ENCODE peak calls at places on chromosomes 1 and 21, in six cellular contexts. V, P, X, U, S and C are unnamed samples.

GRCh38 chr1:89955806-89956205 is 39.1 kb upstream of the ZNF326 start:
- DNase-seq in V (no peak), P (no peak), X (no peak), U (no peak), S (no peak), C (no peak)

GRCh38 chr1:178192686-178193085 is 98.8 kb downstream of the RASAL2 start:
- DNase-seq in V (peak), P (peak), X (no peak), U (no peak), S (no peak), C (peak)

GRCh38 chr1:90823686-90824085 is 106.6 kb upstream of the BARHL2 start:
- DNase-seq in V (no peak), P (peak), X (no peak), U (no peak), S (no peak), C (peak)

GRCh38 chr1:56237491-56238064 is 341.8 kb downstream of the PLPP3 start:
- DNase-seq in V (no peak), P (no peak), X (no peak), U (no peak), S (no peak), C (no peak)

GRCh38 chr1:9592510-9593075 is 3.9 kb downstream of the TMEM201 start:
- DNase-seq in V (no peak), P (no peak), X (no peak), U (no peak), S (no peak), C (no peak)

GRCh38 chr1:156897078-156897825 is 3.7 kb downstream of the PEAR1 start:
- DNase-seq in V (no peak), P (peak), X (no peak), U (no peak), S (no peak), C (peak)

GRCh38 chr1:77539510-77540142 is 142.8 kb downstream of the ZZZ3 start:
- DNase-seq in V (no peak), P (peak), X (no peak), U (no peak), S (no peak), C (peak)

GRCh38 chr1:43272161-43272560 is 2.4 kb downstream of the TMEM125 start:
- DNase-seq in V (no peak), P (no peak), X (peak), U (no peak), S (peak), C (no peak)

GRCh38 chr1:241591317-241591716 is 48.9 kb downstream of the CHML start:
- DNase-seq in V (peak), P (peak), X (no peak), U (no peak), S (peak), C (peak)

GRCh38 chr1:1058921-1059493 is 15.1 kb downstream of the RNF223 start:
- DNase-seq in V (peak), P (peak), X (no peak), U (no peak), S (no peak), C (no peak)

GRCh38 chr21:45580576-45581321 is 38.5 kb upstream of the SLC19A1 start:
- DNase-seq in V (no peak), P (no peak), X (peak), U (no peak), S (peak), C (no peak)

GRCh38 chr1:64175639-64176038 is 27.8 kb upstream of the UBE2U start:
- DNase-seq in V (no peak), P (no peak), X (no peak), U (no peak), S (no peak), C (no peak)

GRCh38 chr21:36552458-36552800 is 72.5 kb upstream of the CLDN14 start:
- DNase-seq in V (no peak), P (no peak), X (no peak), U (no peak), S (no peak), C (no peak)

GRCh38 chr1:237562247-237562823 is 328.4 kb downstream of the ZP4 start:
- DNase-seq in V (peak), P (peak), X (no peak), U (no peak), S (no peak), C (peak)

GRCh38 chr1:162215902-162216301 is 146.4 kb downstream of the NOS1AP start:
- DNase-seq in V (no peak), P (no peak), X (no peak), U (no peak), S (no peak), C (no peak)

GRCh38 chr1:77533660-77534295 is 148.7 kb downstream of the ZZZ3 start:
- DNase-seq in V (peak), P (peak), X (no peak), U (no peak), S (no peak), C (peak)

GRCh38 chr1:200351826-200352549 is 57.8 kb downstream of the ZNF281 start:
- DNase-seq in V (peak), P (peak), X (no peak), U (no peak), S (no peak), C (no peak)

GRCh38 chr1:2256430-2257244 is 28.5 kb downstream of the SKI start:
- DNase-seq in V (no peak), P (no peak), X (no peak), U (no peak), S (no peak), C (no peak)

GRCh38 chr1:33375316-33375715 is 54.4 kb upstream of the A3GALT2 start:
- DNase-seq in V (no peak), P (no peak), X (no peak), U (no peak), S (no peak), C (no peak)

GRCh38 chr1:209257454-209257853 is 326.1 kb upstream of the CAMK1G start:
- DNase-seq in V (no peak), P (no peak), X (no peak), U (no peak), S (no peak), C (no peak)

GRCh38 chr1:186282466-186282865 is 92.6 kb downstream of the TPR start:
- DNase-seq in V (no peak), P (no peak), X (no peak), U (no peak), S (no peak), C (no peak)

GRCh38 chr1:183124259-183124658 is 61.8 kb upstream of the LAMC2 start:
- DNase-seq in V (no peak), P (no peak), X (no peak), U (no peak), S (no peak), C (no peak)

GRCh38 chr1:75616436-75617433 is 5.8 kb upstream of the SLC44A5 start:
- DNase-seq in V (peak), P (no peak), X (peak), U (no peak), S (no peak), C (no peak)

GRCh38 chr1:202615501-202616354 is 94.5 kb downstream of the SYT2 start:
- DNase-seq in V (no peak), P (no peak), X (no peak), U (no peak), S (no peak), C (no peak)

GRCh38 chr1:227453962-227454361 is 109.4 kb upstream of the ZNF678 start:
- DNase-seq in V (no peak), P (no peak), X (no peak), U (no peak), S (no peak), C (no peak)

GRCh38 chr1:74690909-74691308 is 17.3 kb upstream of the ERICH3 start:
- DNase-seq in V (no peak), P (no peak), X (no peak), U (no peak), S (no peak), C (no peak)

GRCh38 chr1:98048234-98048633 is 127.4 kb upstream of the DPYD start:
- DNase-seq in V (peak), P (peak), X (peak), U (no peak), S (peak), C (peak)

GRCh38 chr1:218324226-218324580 is 20.9 kb upstream of the TGFB2 start:
- DNase-seq in V (no peak), P (no peak), X (no peak), U (no peak), S (no peak), C (no peak)

GRCh38 chr1:19921310-19921709 is 2.1 kb downstream of the PLA2G2E start:
- DNase-seq in V (no peak), P (no peak), X (no peak), U (no peak), S (no peak), C (no peak)

GRCh38 chr1:93635614-93636543 is 45.8 kb downstream of the BCAR3 start:
- DNase-seq in V (no peak), P (no peak), X (no peak), U (no peak), S (no peak), C (no peak)

GRCh38 chr1:213724640-213725536 is 262.9 kb upstream of the PROX1 start:
- DNase-seq in V (peak), P (peak), X (no peak), U (no peak), S (no peak), C (no peak)

GRCh38 chr1:111515291-111516007 is 12.0 kb upstream of the ADORA3 start:
- DNase-seq in V (no peak), P (peak), X (peak), U (no peak), S (no peak), C (peak)

GRCh38 chr1:41529621-41530395 is 45.3 kb upstream of the EDN2 start:
- DNase-seq in V (no peak), P (no peak), X (peak), U (no peak), S (peak), C (no peak)

GRCh38 chr1:98949606-98950005 is 55.1 kb downstream of the PLPPR5 start:
- DNase-seq in V (no peak), P (no peak), X (no peak), U (no peak), S (no peak), C (no peak)

GRCh38 chr1:111909010-111909409 is 80.5 kb downstream of the KCND3 start:
- DNase-seq in V (no peak), P (no peak), X (no peak), U (no peak), S (no peak), C (no peak)

GRCh38 chr1:109882288-109883245 is 28.1 kb upstream of the CSF1 start:
- DNase-seq in V (no peak), P (no peak), X (no peak), U (no peak), S (no peak), C (no peak)

GRCh38 chr1:202374077-202374476 is 25.6 kb downstream of the PPP1R12B start:
- DNase-seq in V (no peak), P (no peak), X (no peak), U (no peak), S (no peak), C (no peak)

GRCh38 chr1:5951846-5952410 is 40.3 kb downstream of the NPHP4 start:
- DNase-seq in V (no peak), P (no peak), X (peak), U (no peak), S (peak), C (no peak)

GRCh38 chr1:97919568-97920261 is 1.1 kb downstream of the DPYD start:
- DNase-seq in V (no peak), P (peak), X (no peak), U (no peak), S (no peak), C (peak)

GRCh38 chr1:1321477-1321876 is 3.0 kb downstream of the INTS11 start:
- DNase-seq in V (no peak), P (no peak), X (no peak), U (no peak), S (no peak), C (no peak)

GRCh38 chr1:158509471-158510161 is 37.6 kb downstream of the OR10R2 start:
- DNase-seq in V (peak), P (no peak), X (no peak), U (no peak), S (no peak), C (no peak)

GRCh38 chr1:158507511-158507910 is 35.5 kb downstream of the OR10R2 start:
- DNase-seq in V (no peak), P (no peak), X (no peak), U (no peak), S (no peak), C (no peak)

GRCh38 chr1:158506369-158506987 is 34.5 kb downstream of the OR10R2 start:
- DNase-seq in V (peak), P (peak), X (no peak), U (no peak), S (no peak), C (no peak)
- TF ChIP-seq CTCF in V (peak), P (peak), X (peak), U (peak), S (no peak), C (no peak)

GRCh38 chr1:59029366-59029765 is 245.5 kb upstream of the JUN start:
- DNase-seq in V (peak), P (no peak), X (no peak), U (no peak), S (no peak), C (no peak)
- H3K27ac ChIP-seq in V (peak), P (no peak), X (no peak), U (no peak), S (no peak), C (no peak)

DNA sequence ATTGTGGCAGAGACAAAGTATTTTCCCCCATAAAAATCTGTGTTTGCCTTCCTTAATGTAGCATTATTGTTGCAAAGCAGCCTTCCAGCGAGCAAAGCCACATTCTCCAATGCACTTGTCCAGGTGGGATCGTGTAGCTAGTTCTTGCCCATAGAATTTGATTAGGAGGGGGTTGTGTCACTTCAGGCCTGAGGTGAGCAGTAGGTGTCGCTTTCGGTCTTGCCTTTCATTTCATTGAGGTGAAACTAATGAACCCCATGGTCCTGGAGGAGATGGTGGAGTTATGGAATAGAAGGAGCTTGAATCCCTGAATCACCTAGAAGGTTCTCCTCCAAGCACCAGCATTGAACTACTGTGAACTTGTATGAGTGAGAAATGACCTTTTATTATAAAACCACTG is 318.9 kb upstream of the PBX1 start:
- DNase-seq in V (peak), P (no peak), X (no peak), U (no peak), S (no peak), C (peak)
- TF ChIP-seq CTCF in V (peak), P (peak), X (peak), U (no peak), S (no peak), C (no peak)

GRCh38 chr1:45260244-45260643 is 53.8 kb upstream of the ZSWIM5 start:
- DNase-seq in V (no peak), P (no peak), X (no peak), U (no peak), S (no peak), C (no peak)

GRCh38 chr1:45254490-45254889 is 48.1 kb upstream of the ZSWIM5 start:
- DNase-seq in V (no peak), P (no peak), X (no peak), U (no peak), S (no peak), C (no peak)

GRCh38 chr1:45259053-45259452 is 52.6 kb upstream of the ZSWIM5 start:
- DNase-seq in V (no peak), P (no peak), X (no peak), U (no peak), S (no peak), C (no peak)

GRCh38 chr1:45263132-45263531 is 56.7 kb upstream of the ZSWIM5 start:
- DNase-seq in V (no peak), P (no peak), X (no peak), U (no peak), S (no peak), C (no peak)

DNA sequence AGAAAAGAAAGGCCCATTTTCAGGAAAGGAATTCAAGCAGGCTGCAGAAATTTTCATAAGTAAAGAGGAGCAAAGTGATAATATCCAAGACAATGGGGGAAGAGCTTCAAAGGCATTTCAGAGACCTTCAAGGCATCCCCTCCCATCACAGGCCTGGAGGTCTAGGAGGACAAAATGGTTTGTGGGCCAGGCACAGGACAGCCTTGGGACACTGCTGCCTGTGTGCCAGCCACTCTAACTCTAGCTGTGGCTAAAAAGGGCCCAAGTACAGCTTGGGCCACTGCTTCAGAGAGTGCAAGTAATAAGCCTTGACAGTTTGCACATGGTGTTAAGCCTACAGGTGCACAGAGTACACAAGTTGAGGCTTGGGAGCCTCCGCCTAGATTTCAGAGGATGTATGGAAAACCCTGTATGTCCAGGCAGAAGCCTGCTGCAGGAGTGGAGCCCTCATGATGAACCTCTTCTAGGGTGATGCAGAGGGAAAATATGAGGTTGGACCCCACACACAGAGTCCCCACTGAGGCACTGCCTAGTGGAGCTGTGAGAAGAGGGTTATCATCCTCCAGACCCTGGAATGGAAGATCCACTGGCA is 51.8 kb upstream of the ZSWIM5 start:
- DNase-seq in V (no peak), P (no peak), X (no peak), U (no peak), S (no peak), C (no peak)
- H3K27ac ChIP-seq in V (no peak), P (no peak), X (no peak), U (no peak), S (no peak), C (no peak)

GRCh38 chr1:246639732-246640131 is 73.5 kb downstream of the CNST start:
- DNase-seq in V (no peak), P (no peak), X (no peak), U (no peak), S (no peak), C (no peak)

GRCh38 chr1:246642719-246643118 is 76.5 kb downstream of the CNST start:
- DNase-seq in V (no peak), P (no peak), X (no peak), U (no peak), S (no peak), C (no peak)

GRCh38 chr1:246641394-246641793 is 75.1 kb downstream of the CNST start:
- DNase-seq in V (no peak), P (no peak), X (no peak), U (no peak), S (no peak), C (no peak)

GRCh38 chr1:246640747-246641146 is 74.5 kb downstream of the CNST start:
- DNase-seq in V (no peak), P (no peak), X (no peak), U (no peak), S (no peak), C (no peak)

DNA sequence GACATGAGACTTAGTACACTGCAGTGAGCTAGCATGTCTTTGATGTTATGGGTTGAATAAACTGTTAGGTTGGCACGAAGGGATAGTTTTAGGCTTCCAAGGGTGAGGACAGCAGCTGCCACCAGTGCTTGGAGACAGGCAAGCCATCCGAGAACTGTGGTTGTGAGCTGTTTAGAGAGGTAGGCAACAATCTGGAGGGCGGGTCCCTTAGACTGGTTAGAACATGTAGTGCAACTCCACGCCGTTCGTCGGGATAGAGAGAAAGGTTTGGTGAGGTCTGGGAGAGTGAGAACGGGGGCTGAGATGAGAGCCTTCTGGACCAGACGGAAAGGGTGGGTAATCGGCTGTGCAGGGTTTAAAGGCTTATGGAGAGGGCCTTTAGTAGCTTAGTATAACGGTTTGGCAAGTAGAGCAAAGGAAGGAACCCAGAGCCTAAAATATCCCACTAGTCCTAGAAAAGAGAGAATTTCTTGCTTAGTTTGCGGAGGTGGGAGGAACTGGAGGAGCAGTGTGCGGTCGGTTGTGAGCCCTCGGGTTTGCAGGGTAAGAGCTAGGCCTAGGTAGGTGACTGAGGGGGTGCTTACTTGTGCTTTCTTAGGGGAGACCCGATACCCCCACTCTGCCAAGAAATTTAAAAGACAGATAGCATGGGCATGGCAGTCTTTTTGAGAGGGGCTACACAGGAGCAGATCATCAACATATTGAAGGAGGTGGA is 72.8 kb downstream of the CNST start:
- DNase-seq in V (no peak), P (no peak), X (no peak), U (no peak), S (no peak), C (no peak)
- TF ChIP-seq CTCF in V (no peak), P (no peak), X (no peak), U (no peak), S (no peak), C (no peak)